ENCODE peak calls at places on chromosomes 11 and 22, in seven cellular contexts. V, H, W, B, P, L and U are unnamed samples.

GRCh38 chr11:20110908-20111669 is 49.2 kb downstream of the DBX1 start:
- DNase-seq in L (peak), W (peak), P (peak), B (no peak), H (no peak), V (peak), U (peak)

GRCh38 chr11:23556163-23556750 is 696.0 kb upstream of the CCDC179 start:
- DNase-seq in V (no peak), L (peak), H (no peak), W (no peak), P (no peak), B (no peak), U (no peak)

GRCh38 chr11:46665356-46665755 is 35.1 kb downstream of the ARHGAP1 start:
- DNase-seq in L (no peak), B (no peak), W (no peak), V (no peak), H (no peak), P (no peak), U (no peak)

GRCh38 chr22:36143066-36143815 is 17.3 kb downstream of the APOL3 start:
- DNase-seq in V (no peak), H (no peak), B (no peak), W (no peak), P (no peak), L (no peak), U (no peak)

GRCh38 chr22:34814260-34814659 is 251.7 kb upstream of the ISX start:
- DNase-seq in P (peak), L (no peak), B (no peak), H (no peak), W (no peak), V (no peak), U (no peak)

GRCh38 chr11:69380451-69380901 is 86.5 kb downstream of the MYEOV start:
- DNase-seq in B (no peak), P (no peak), W (no peak), V (peak), L (no peak), H (no peak), U (no peak)

GRCh38 chr22:21791635-21792625 is 56.3 kb upstream of the YPEL1 start:
- DNase-seq in V (no peak), L (no peak), B (no peak), P (peak), W (no peak), H (no peak), U (no peak)

GRCh38 chr11:111379500-111380136 is 543 bp upstream of the POU2AF1 start:
- DNase-seq in L (no peak), W (no peak), P (no peak), B (no peak), V (no peak), H (no peak), U (no peak)

GRCh38 chr22:38484244-38484643 is 16.3 kb downstream of the KDELR3 start:
- DNase-seq in V (no peak), P (no peak), W (no peak), H (no peak), B (no peak), L (no peak), U (no peak)

GRCh38 chr11:67247946-67248550 is 18.2 kb upstream of the GRK2 start:
- DNase-seq in B (no peak), P (no peak), V (no peak), H (no peak), W (no peak), L (no peak), U (no peak)

GRCh38 chr11:122863704-122864326 is 18.7 kb upstream of the JHY start:
- DNase-seq in V (no peak), H (no peak), B (no peak), L (peak), P (peak), W (peak), U (no peak)

GRCh38 chr11:116104480-116105174 is 600.4 kb upstream of the CADM1 start:
- DNase-seq in W (no peak), B (no peak), P (no peak), V (no peak), H (no peak), L (peak), U (no peak)

GRCh38 chr22:34608716-34609115 is 457.2 kb upstream of the ISX start:
- DNase-seq in V (no peak), B (no peak), W (no peak), L (no peak), P (peak), H (no peak), U (no peak)

GRCh38 chr11:118789501-118790356 is 1.2 kb downstream of the DDX6 start:
- DNase-seq in V (no peak), H (no peak), P (peak), W (no peak), B (no peak), L (peak), U (no peak)

GRCh38 chr11:119065369-119065768 is 2.2 kb upstream of the VPS11 start:
- DNase-seq in B (no peak), H (no peak), L (peak), W (peak), P (no peak), V (no peak), U (no peak)

GRCh38 chr11:44905131-44905866 is 45.4 kb downstream of the TP53I11 start:
- DNase-seq in B (no peak), V (no peak), W (no peak), L (no peak), P (no peak), H (no peak), U (no peak)

GRCh38 chr11:61704838-61705237 is 24.6 kb downstream of the DAGLA start:
- DNase-seq in H (no peak), P (no peak), W (no peak), V (no peak), L (no peak), B (no peak), U (no peak)

GRCh38 chr22:36528795-36529718 is at the start of gene EIF3D:
- DNase-seq in W (peak), P (peak), L (peak), B (peak), V (peak), H (peak), U (peak)

GRCh38 chr22:50605349-50606074 is 4.9 kb downstream of the MAPK8IP2 start:
- DNase-seq in P (no peak), V (no peak), B (no peak), L (no peak), W (no peak), H (no peak), U (no peak)